ENCODE peak calls at places on chromosomes 12 and 14, in six cellular contexts. One of them, this sample, is unnamed.

GRCh38 chr14:24307575-24308341 is at the start of gene CIDEB:
- DNase-seq in endothelial cell of umbilical vein: peak; percentile 52
- DNase-seq in A549: peak; percentile 77
- DNase-seq in K562: peak; percentile 49
- DNase-seq in HepG2: peak; percentile 99
- DNase-seq in NB4: peak; percentile 73
- DNase-seq in this sample: no peak

GRCh38 chr14:86088156-86088555 is 558.2 kb downstream of the FLRT2 start:
- DNase-seq in endothelial cell of umbilical vein: no peak
- DNase-seq in A549: no peak
- DNase-seq in K562: no peak
- DNase-seq in HepG2: no peak
- DNase-seq in NB4: no peak
- DNase-seq in this sample: no peak

GRCh38 chr12:69274861-69275260 is 35.5 kb downstream of the CPSF6 start:
- DNase-seq in endothelial cell of umbilical vein: peak; percentile 54
- DNase-seq in A549: no peak
- DNase-seq in K562: no peak
- DNase-seq in HepG2: no peak
- DNase-seq in NB4: no peak
- DNase-seq in this sample: no peak

GRCh38 chr12:125393569-125393968 is 328.3 kb downstream of the AACS start:
- DNase-seq in endothelial cell of umbilical vein: no peak
- DNase-seq in A549: no peak
- DNase-seq in K562: no peak
- DNase-seq in HepG2: no peak
- DNase-seq in NB4: no peak
- DNase-seq in this sample: no peak

GRCh38 chr14:54814076-54814475 is 88.5 kb downstream of the GCH1 start:
- DNase-seq in endothelial cell of umbilical vein: no peak
- DNase-seq in A549: no peak
- DNase-seq in K562: peak; percentile 55
- DNase-seq in HepG2: no peak
- DNase-seq in NB4: peak; percentile 44
- DNase-seq in this sample: no peak

GRCh38 chr12:16473610-16474326 is 126.3 kb downstream of the MGST1 start:
- DNase-seq in endothelial cell of umbilical vein: no peak
- DNase-seq in A549: no peak
- DNase-seq in K562: no peak
- DNase-seq in HepG2: no peak
- DNase-seq in NB4: no peak
- DNase-seq in this sample: no peak

GRCh38 chr14:97218713-97219355 is 421.7 kb downstream of the VRK1 start:
- DNase-seq in endothelial cell of umbilical vein: no peak
- DNase-seq in A549: no peak
- DNase-seq in K562: no peak
- DNase-seq in HepG2: no peak
- DNase-seq in NB4: peak; percentile 8
- DNase-seq in this sample: no peak

GRCh38 chr12:113325938-113326337 is 9.0 kb downstream of the SLC8B1 start:
- DNase-seq in endothelial cell of umbilical vein: no peak
- DNase-seq in A549: no peak
- DNase-seq in K562: no peak
- DNase-seq in HepG2: no peak
- DNase-seq in NB4: no peak
- DNase-seq in this sample: no peak

GRCh38 chr12:32901553-32901952 is 5.0 kb upstream of the PKP2 start:
- DNase-seq in endothelial cell of umbilical vein: no peak
- DNase-seq in A549: no peak
- DNase-seq in K562: no peak
- DNase-seq in HepG2: peak; percentile 53
- DNase-seq in NB4: no peak
- DNase-seq in this sample: no peak
- TF ChIP-seq MYC in endothelial cell of umbilical vein: no peak
- TF ChIP-seq MYC in A549: no peak
- TF ChIP-seq MYC in K562: no peak
- TF ChIP-seq MYC in HepG2: no peak
- TF ChIP-seq MYC in NB4: no peak
- TF ChIP-seq MYC in this sample: no peak

GRCh38 chr14:100222219-100223093 is 16.5 kb upstream of the YY1 start:
- DNase-seq in endothelial cell of umbilical vein: peak; percentile 33
- DNase-seq in A549: no peak
- DNase-seq in K562: no peak
- DNase-seq in HepG2: no peak
- DNase-seq in NB4: peak; percentile 63
- DNase-seq in this sample: no peak
- TF ChIP-seq MYC in endothelial cell of umbilical vein: no peak
- TF ChIP-seq MYC in A549: no peak
- TF ChIP-seq MYC in K562: no peak
- TF ChIP-seq MYC in HepG2: no peak
- TF ChIP-seq MYC in NB4: no peak
- TF ChIP-seq MYC in this sample: no peak

DNA sequence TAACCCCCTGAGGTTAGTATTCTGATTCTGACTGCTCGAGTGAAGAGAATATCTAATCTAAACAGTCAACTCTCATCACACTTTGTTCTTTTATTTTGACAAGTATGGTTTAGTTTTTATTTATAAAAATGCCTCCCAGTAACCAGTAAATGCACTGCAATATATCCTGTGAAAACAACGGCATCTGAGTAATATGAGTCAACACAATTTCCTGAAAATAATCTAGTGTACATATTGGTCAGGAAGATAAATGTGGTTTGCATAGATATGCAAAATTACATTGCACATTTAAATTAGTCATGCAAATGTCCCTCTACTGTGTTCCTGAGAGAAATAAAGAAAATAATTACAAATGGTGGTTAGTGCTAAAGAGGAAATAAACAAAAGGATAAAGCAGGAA is 1190.6 kb upstream of the SEL1L start:
- DNase-seq in endothelial cell of umbilical vein: peak; percentile 5
- DNase-seq in A549: no peak
- DNase-seq in K562: no peak
- DNase-seq in HepG2: no peak
- DNase-seq in NB4: no peak
- DNase-seq in this sample: no peak
- TF ChIP-seq MYC in endothelial cell of umbilical vein: no peak
- TF ChIP-seq MYC in A549: no peak
- TF ChIP-seq MYC in K562: no peak
- TF ChIP-seq MYC in HepG2: no peak
- TF ChIP-seq MYC in NB4: no peak
- TF ChIP-seq MYC in this sample: no peak

GRCh38 chr12:12986775-12987332 is 13.2 kb downstream of the HEBP1 start:
- DNase-seq in endothelial cell of umbilical vein: no peak
- DNase-seq in A549: no peak
- DNase-seq in K562: no peak
- DNase-seq in HepG2: no peak
- DNase-seq in NB4: no peak
- DNase-seq in this sample: no peak

GRCh38 chr12:12987421-12987820 is 12.6 kb downstream of the HEBP1 start:
- DNase-seq in endothelial cell of umbilical vein: no peak
- DNase-seq in A549: no peak
- DNase-seq in K562: no peak
- DNase-seq in HepG2: no peak
- DNase-seq in NB4: no peak
- DNase-seq in this sample: no peak

GRCh38 chr12:12984119-12984518 is 15.9 kb downstream of the HEBP1 start:
- DNase-seq in endothelial cell of umbilical vein: no peak
- DNase-seq in A549: no peak
- DNase-seq in K562: no peak
- DNase-seq in HepG2: no peak
- DNase-seq in NB4: no peak
- DNase-seq in this sample: no peak

GRCh38 chr12:12983420-12984035 is 16.5 kb downstream of the HEBP1 start:
- DNase-seq in endothelial cell of umbilical vein: peak; percentile 78
- DNase-seq in A549: peak; percentile 61
- DNase-seq in K562: peak; percentile 17
- DNase-seq in HepG2: peak; percentile 30
- DNase-seq in NB4: peak; percentile 43
- DNase-seq in this sample: no peak

GRCh38 chr12:12985817-12986408 is 14.2 kb downstream of the HEBP1 start:
- DNase-seq in endothelial cell of umbilical vein: peak; percentile 42
- DNase-seq in A549: peak; percentile 58
- DNase-seq in K562: peak; percentile 35
- DNase-seq in HepG2: peak; percentile 11
- DNase-seq in NB4: peak; percentile 44
- DNase-seq in this sample: no peak
- TF ChIP-seq MYC in endothelial cell of umbilical vein: no peak
- TF ChIP-seq MYC in A549: no peak
- TF ChIP-seq MYC in K562: no peak
- TF ChIP-seq MYC in HepG2: no peak
- TF ChIP-seq MYC in NB4: no peak
- TF ChIP-seq MYC in this sample: no peak

GRCh38 chr12:45939759-45940158 is 50.6 kb downstream of the SCAF11 start:
- DNase-seq in endothelial cell of umbilical vein: no peak
- DNase-seq in A549: no peak
- DNase-seq in K562: no peak
- DNase-seq in HepG2: peak; percentile 4
- DNase-seq in NB4: no peak
- DNase-seq in this sample: no peak
- TF ChIP-seq MYC in endothelial cell of umbilical vein: no peak
- TF ChIP-seq MYC in A549: no peak
- TF ChIP-seq MYC in K562: no peak
- TF ChIP-seq MYC in HepG2: no peak
- TF ChIP-seq MYC in NB4: no peak
- TF ChIP-seq MYC in this sample: no peak

GRCh38 chr12:65556676-65557424 is 267.4 kb upstream of the HMGA2 start:
- DNase-seq in endothelial cell of umbilical vein: peak; percentile 88
- DNase-seq in A549: peak; percentile 77
- DNase-seq in K562: peak; percentile 77
- DNase-seq in HepG2: peak; percentile 53
- DNase-seq in NB4: peak; percentile 82
- DNase-seq in this sample: peak; percentile 9

GRCh38 chr12:65561798-65562382 is 262.4 kb upstream of the HMGA2 start:
- DNase-seq in endothelial cell of umbilical vein: peak; percentile 69
- DNase-seq in A549: no peak
- DNase-seq in K562: no peak
- DNase-seq in HepG2: no peak
- DNase-seq in NB4: peak; percentile 70
- DNase-seq in this sample: no peak

GRCh38 chr12:65557425-65558167 is 266.7 kb upstream of the HMGA2 start:
- DNase-seq in endothelial cell of umbilical vein: no peak
- DNase-seq in A549: no peak
- DNase-seq in K562: no peak
- DNase-seq in HepG2: no peak
- DNase-seq in NB4: no peak
- DNase-seq in this sample: no peak
- TF ChIP-seq MYC in endothelial cell of umbilical vein: no peak
- TF ChIP-seq MYC in A549: no peak
- TF ChIP-seq MYC in K562: no peak
- TF ChIP-seq MYC in HepG2: no peak
- TF ChIP-seq MYC in NB4: no peak
- TF ChIP-seq MYC in this sample: no peak

GRCh38 chr12:99029502-99030271 is 384.6 kb downstream of the APAF1 start:
- DNase-seq in endothelial cell of umbilical vein: no peak
- DNase-seq in A549: no peak
- DNase-seq in K562: no peak
- DNase-seq in HepG2: no peak
- DNase-seq in NB4: no peak
- DNase-seq in this sample: no peak
- TF ChIP-seq MYC in endothelial cell of umbilical vein: no peak
- TF ChIP-seq MYC in A549: no peak
- TF ChIP-seq MYC in K562: no peak
- TF ChIP-seq MYC in HepG2: no peak
- TF ChIP-seq MYC in NB4: no peak
- TF ChIP-seq MYC in this sample: no peak

This sample was measured in GM12878.